ENCODE peak calls at places on chromosomes 7 and 10, in eight cellular contexts. R is activated CD4-positive, alpha-beta T cell treated with anti-CD3 and anti-CD28 coated beads for 36 hours; J is DND-41; Z is effector memory CD8-positive, alpha-beta T cell; T is activated naive CD8-positive, alpha-beta T cell treated with anti-CD3 and anti-CD28 coated beads, Interleukin-2, amount 10 ng/mL, durations not matched to agents 7 days and 5 days; L is right lobe of liver; Q is natural killer cell; P is activated B cell treated with CpG ODN at 0.5 μM for 24 hours. B is an unnamed sample.

GRCh38 chr7:68420342-68420750 is 1177.9 kb upstream of the AUTS2 start:
- ATAC-seq in R (no peak), J (no peak), Z (no peak), T (no peak), L (no peak), Q (no peak), P (no peak), B (no peak)

GRCh38 chr7:157440346-157441022 is 103.7 kb downstream of the DNAJB6 start:
- ATAC-seq in R (no peak), J (no peak), Z (no peak), T (no peak), L (no peak), Q (no peak), P (no peak), B (no peak)

GRCh38 chr10:107163904-107164861 is at the start of gene SORCS1:
- ATAC-seq in R (no peak), J (no peak), Z (no peak), T (no peak), L (peak; percentile 87), Q (no peak), P (no peak), B (no peak)

GRCh38 chr10:46006219-46006618 is 24.2 kb downstream of the NCOA4 start:
- ATAC-seq in R (peak; percentile 42), J (no peak), Z (no peak), T (no peak), L (peak; percentile 55), Q (no peak), P (no peak), B (peak; percentile 58)

GRCh38 chr7:141695803-141696289 is 6.1 kb downstream of the DENND11 start:
- ATAC-seq in R (no peak), J (no peak), Z (no peak), T (no peak), L (peak; percentile 95), Q (no peak), P (no peak), B (no peak)

GRCh38 chr10:3907514-3907913 is 122.5 kb upstream of the KLF6 start:
- ATAC-seq in R (no peak), J (no peak), Z (no peak), T (no peak), L (no peak), Q (no peak), P (no peak), B (no peak)

GRCh38 chr10:5616871-5617270 is 49.5 kb downstream of the ASB13 start:
- ATAC-seq in R (no peak), J (no peak), Z (no peak), T (no peak), L (no peak), Q (no peak), P (no peak), B (no peak)

GRCh38 chr7:137978464-137979237 is 23.2 kb downstream of the CREB3L2 start:
- ATAC-seq in R (no peak), J (no peak), Z (no peak), T (no peak), L (peak; percentile 79), Q (no peak), P (no peak), B (peak; percentile 45)

GRCh38 chr10:114729103-114729659 is 71.1 kb upstream of the ABLIM1 start:
- ATAC-seq in R (no peak), J (no peak), Z (no peak), T (no peak), L (no peak), Q (no peak), P (no peak), B (no peak)

GRCh38 chr7:33191326-33191725 is 62.0 kb downstream of the BBS9 start:
- ATAC-seq in R (peak; percentile 77), J (peak; percentile 66), Z (peak; percentile 79), T (peak; percentile 95), L (peak; percentile 99), Q (peak; percentile 50), P (peak; percentile 54), B (peak; percentile 67)

GRCh38 chr7:110905773-110906566 is 185.0 kb upstream of the LRRN3 start:
- ATAC-seq in R (peak; percentile 65), J (no peak), Z (no peak), T (peak; percentile 81), L (no peak), Q (no peak), P (no peak), B (no peak)

GRCh38 chr7:50303082-50303893 is 1.2 kb upstream of the IKZF1 start:
- ATAC-seq in R (peak; percentile 1), J (no peak), Z (no peak), T (peak; percentile 2), L (no peak), Q (no peak), P (peak; percentile 4), B (no peak)

GRCh38 chr7:154720016-154720415 is 282.9 kb downstream of the PAXIP1 start:
- ATAC-seq in R (no peak), J (no peak), Z (no peak), T (no peak), L (no peak), Q (no peak), P (no peak), B (no peak)

GRCh38 chr10:96501985-96502384 is 11.7 kb downstream of the TLL2 start:
- ATAC-seq in R (no peak), J (no peak), Z (no peak), T (no peak), L (peak; percentile 71), Q (no peak), P (no peak), B (peak; percentile 69)

GRCh38 chr10:90373911-90374310 is 483.9 kb downstream of the HTR7 start:
- ATAC-seq in R (no peak), J (no peak), Z (no peak), T (no peak), L (no peak), Q (no peak), P (no peak), B (no peak)

GRCh38 chr7:154913645-154914579 is 89.0 kb downstream of the PAXIP1 start:
- ATAC-seq in R (peak; percentile 99), J (peak; percentile 96), Z (peak; percentile 99), T (peak; percentile 97), L (peak; percentile 100), Q (peak; percentile 99), P (peak; percentile 94), B (peak; percentile 90)

GRCh38 chr7:28088032-28088431 is 92.6 kb downstream of the JAZF1 start:
- ATAC-seq in R (no peak), J (no peak), Z (no peak), T (no peak), L (no peak), Q (no peak), P (no peak), B (no peak)

GRCh38 chr7:25454562-25455031 is 226.3 kb upstream of the NPVF start:
- ATAC-seq in R (no peak), J (no peak), Z (no peak), T (no peak), L (peak; percentile 23), Q (no peak), P (no peak), B (no peak)

GRCh38 chr7:123143206-123143605 is 56.6 kb downstream of the SLC13A1 start:
- ATAC-seq in R (no peak), J (no peak), Z (no peak), T (no peak), L (no peak), Q (no peak), P (no peak), B (no peak)

GRCh38 chr7:36650766-36651310 is 73.5 kb downstream of the AOAH start:
- ATAC-seq in R (no peak), J (no peak), Z (no peak), T (no peak), L (peak; percentile 51), Q (no peak), P (no peak), B (no peak)

GRCh38 chr10:102086196-102086595 is 21.0 kb downstream of the HPS6 start:
- ATAC-seq in R (no peak), J (no peak), Z (no peak), T (no peak), L (no peak), Q (no peak), P (no peak), B (no peak)

GRCh38 chr7:85573849-85574248 is 387.0 kb upstream of the SEMA3D start:
- ATAC-seq in R (no peak), J (no peak), Z (no peak), T (no peak), L (no peak), Q (no peak), P (no peak), B (no peak)

GRCh38 chr7:70700055-70700934 is 431.6 kb upstream of the GALNT17 start:
- ATAC-seq in R (no peak), J (peak; percentile 79), Z (no peak), T (no peak), L (no peak), Q (no peak), P (no peak), B (no peak)

B was measured in esophagus mucosa.